ENCODE peak calls at places on chromosomes 5 and 9, in eight cellular contexts. One of them, this sample, is unnamed.

GRCh38 chr5:80874162-80874561 is 86.0 kb upstream of the RASGRF2 start:
- DNase-seq in GM23338: no peak
- DNase-seq in uterus: no peak
- DNase-seq in Peyer's patch: no peak
- DNase-seq in psoas muscle: no peak
- DNase-seq in A549: no peak
- DNase-seq in transverse colon: no peak
- DNase-seq in PC-9: no peak
- DNase-seq in this sample: no peak

GRCh38 chr5:36982146-36982545 is 105.6 kb downstream of the NIPBL start:
- DNase-seq in GM23338: no peak
- DNase-seq in uterus: no peak
- DNase-seq in Peyer's patch: no peak
- DNase-seq in psoas muscle: no peak
- DNase-seq in A549: no peak
- DNase-seq in transverse colon: no peak
- DNase-seq in PC-9: no peak
- DNase-seq in this sample: no peak

GRCh38 chr9:38016375-38017120 is 52.5 kb downstream of the SHB start:
- DNase-seq in GM23338: no peak
- DNase-seq in uterus: peak
- DNase-seq in Peyer's patch: no peak
- DNase-seq in psoas muscle: no peak
- DNase-seq in A549: peak
- DNase-seq in transverse colon: no peak
- DNase-seq in PC-9: no peak
- DNase-seq in this sample: no peak

GRCh38 chr9:133770076-133770777 is 32.1 kb upstream of the SARDH start:
- DNase-seq in GM23338: no peak
- DNase-seq in uterus: peak
- DNase-seq in Peyer's patch: no peak
- DNase-seq in psoas muscle: peak
- DNase-seq in A549: no peak
- DNase-seq in transverse colon: no peak
- DNase-seq in PC-9: no peak
- DNase-seq in this sample: no peak

GRCh38 chr5:157252741-157253465 is 13.0 kb upstream of the CYFIP2 start:
- DNase-seq in GM23338: no peak
- DNase-seq in uterus: no peak
- DNase-seq in Peyer's patch: peak
- DNase-seq in psoas muscle: no peak
- DNase-seq in A549: no peak
- DNase-seq in transverse colon: no peak
- DNase-seq in PC-9: no peak
- DNase-seq in this sample: no peak

GRCh38 chr9:79387091-79387490 is 184.7 kb upstream of the TLE4 start:
- DNase-seq in GM23338: peak
- DNase-seq in uterus: no peak
- DNase-seq in Peyer's patch: no peak
- DNase-seq in psoas muscle: no peak
- DNase-seq in A549: no peak
- DNase-seq in transverse colon: no peak
- DNase-seq in PC-9: no peak
- DNase-seq in this sample: no peak

GRCh38 chr9:114321759-114322158 is 1.1 kb upstream of the ORM1 start:
- DNase-seq in GM23338: no peak
- DNase-seq in uterus: no peak
- DNase-seq in Peyer's patch: no peak
- DNase-seq in psoas muscle: no peak
- DNase-seq in A549: no peak
- DNase-seq in transverse colon: no peak
- DNase-seq in PC-9: no peak
- DNase-seq in this sample: no peak

GRCh38 chr5:67290620-67291019 is 94.0 kb upstream of the CD180 start:
- DNase-seq in GM23338: no peak
- DNase-seq in uterus: no peak
- DNase-seq in Peyer's patch: no peak
- DNase-seq in psoas muscle: no peak
- DNase-seq in A549: no peak
- DNase-seq in transverse colon: no peak
- DNase-seq in PC-9: no peak
- DNase-seq in this sample: no peak

GRCh38 chr5:172931001-172931536 is 28.2 kb upstream of the RPL26L1 start:
- DNase-seq in GM23338: no peak
- DNase-seq in uterus: no peak
- DNase-seq in Peyer's patch: no peak
- DNase-seq in psoas muscle: peak
- DNase-seq in A549: peak
- DNase-seq in transverse colon: no peak
- DNase-seq in PC-9: peak
- DNase-seq in this sample: peak

GRCh38 chr9:18569941-18570630 is 96.1 kb downstream of the ADAMTSL1 start:
- DNase-seq in GM23338: no peak
- DNase-seq in uterus: no peak
- DNase-seq in Peyer's patch: no peak
- DNase-seq in psoas muscle: no peak
- DNase-seq in A549: no peak
- DNase-seq in transverse colon: no peak
- DNase-seq in PC-9: no peak
- DNase-seq in this sample: no peak

GRCh38 chr5:151151793-151152192 is 5.8 kb downstream of the ANXA6 start:
- DNase-seq in GM23338: no peak
- DNase-seq in uterus: no peak
- DNase-seq in Peyer's patch: peak
- DNase-seq in psoas muscle: no peak
- DNase-seq in A549: no peak
- DNase-seq in transverse colon: peak
- DNase-seq in PC-9: no peak
- DNase-seq in this sample: no peak

GRCh38 chr9:107208121-107208520 is 75.0 kb upstream of the RAD23B start:
- DNase-seq in GM23338: no peak
- DNase-seq in uterus: no peak
- DNase-seq in Peyer's patch: no peak
- DNase-seq in psoas muscle: no peak
- DNase-seq in A549: no peak
- DNase-seq in transverse colon: no peak
- DNase-seq in PC-9: no peak
- DNase-seq in this sample: no peak

GRCh38 chr5:77311217-77311571 is 100.7 kb downstream of the PDE8B start:
- DNase-seq in GM23338: no peak
- DNase-seq in uterus: no peak
- DNase-seq in Peyer's patch: no peak
- DNase-seq in psoas muscle: no peak
- DNase-seq in A549: no peak
- DNase-seq in transverse colon: no peak
- DNase-seq in PC-9: no peak
- DNase-seq in this sample: no peak

GRCh38 chr9:100324594-100325200 is 28.0 kb downstream of the TEX10 start:
- DNase-seq in GM23338: peak
- DNase-seq in uterus: no peak
- DNase-seq in Peyer's patch: no peak
- DNase-seq in psoas muscle: no peak
- DNase-seq in A549: peak
- DNase-seq in transverse colon: no peak
- DNase-seq in PC-9: no peak
- DNase-seq in this sample: no peak

GRCh38 chr9:113650207-113651131 is 186.9 kb downstream of the RGS3 start:
- DNase-seq in GM23338: peak
- DNase-seq in uterus: no peak
- DNase-seq in Peyer's patch: no peak
- DNase-seq in psoas muscle: no peak
- DNase-seq in A549: peak
- DNase-seq in transverse colon: no peak
- DNase-seq in PC-9: no peak
- DNase-seq in this sample: no peak

GRCh38 chr5:124235576-124235975 is 510.9 kb downstream of the ZNF608 start:
- DNase-seq in GM23338: peak
- DNase-seq in uterus: no peak
- DNase-seq in Peyer's patch: no peak
- DNase-seq in psoas muscle: no peak
- DNase-seq in A549: no peak
- DNase-seq in transverse colon: no peak
- DNase-seq in PC-9: no peak
- DNase-seq in this sample: no peak

GRCh38 chr9:5651246-5651645 is 22.3 kb downstream of the RIC1 start:
- DNase-seq in GM23338: no peak
- DNase-seq in uterus: no peak
- DNase-seq in Peyer's patch: no peak
- DNase-seq in psoas muscle: no peak
- DNase-seq in A549: no peak
- DNase-seq in transverse colon: no peak
- DNase-seq in PC-9: no peak
- DNase-seq in this sample: no peak

GRCh38 chr9:34961574-34962480 is 3.7 kb downstream of the PHF24 start:
- DNase-seq in GM23338: peak
- DNase-seq in uterus: no peak
- DNase-seq in Peyer's patch: no peak
- DNase-seq in psoas muscle: no peak
- DNase-seq in A549: peak
- DNase-seq in transverse colon: no peak
- DNase-seq in PC-9: no peak
- DNase-seq in this sample: no peak

GRCh38 chr9:95070549-95071021 is 246.9 kb downstream of the FANCC start:
- DNase-seq in GM23338: no peak
- DNase-seq in uterus: no peak
- DNase-seq in Peyer's patch: no peak
- DNase-seq in psoas muscle: peak
- DNase-seq in A549: peak
- DNase-seq in transverse colon: no peak
- DNase-seq in PC-9: no peak
- DNase-seq in this sample: peak

GRCh38 chr5:173753307-173754168 is 134.6 kb upstream of the CPEB4 start:
- DNase-seq in GM23338: peak
- DNase-seq in uterus: no peak
- DNase-seq in Peyer's patch: no peak
- DNase-seq in psoas muscle: peak
- DNase-seq in A549: no peak
- DNase-seq in transverse colon: no peak
- DNase-seq in PC-9: peak
- DNase-seq in this sample: peak

GRCh38 chr9:120434532-120434931 is 145.4 kb downstream of the CDK5RAP2 start:
- DNase-seq in GM23338: no peak
- DNase-seq in uterus: no peak
- DNase-seq in Peyer's patch: no peak
- DNase-seq in psoas muscle: peak
- DNase-seq in A549: no peak
- DNase-seq in transverse colon: no peak
- DNase-seq in PC-9: no peak
- DNase-seq in this sample: peak

GRCh38 chr9:105088499-105088898 is 156.0 kb upstream of the SLC44A1 start:
- DNase-seq in GM23338: peak
- DNase-seq in uterus: no peak
- DNase-seq in Peyer's patch: no peak
- DNase-seq in psoas muscle: no peak
- DNase-seq in A549: no peak
- DNase-seq in transverse colon: no peak
- DNase-seq in PC-9: no peak
- DNase-seq in this sample: no peak
- TF ChIP-seq CTCF in GM23338: no peak
- TF ChIP-seq CTCF in uterus: no peak
- TF ChIP-seq CTCF in Peyer's patch: no peak
- TF ChIP-seq CTCF in psoas muscle: no peak
- TF ChIP-seq CTCF in A549: no peak
- TF ChIP-seq CTCF in transverse colon: no peak
- TF ChIP-seq CTCF in PC-9: no peak
- TF ChIP-seq CTCF in this sample: no peak

GRCh38 chr9:20619492-20619860 is 2.8 kb downstream of the MLLT3 start:
- DNase-seq in GM23338: no peak
- DNase-seq in uterus: no peak
- DNase-seq in Peyer's patch: no peak
- DNase-seq in psoas muscle: no peak
- DNase-seq in A549: no peak
- DNase-seq in transverse colon: no peak
- DNase-seq in PC-9: no peak
- DNase-seq in this sample: no peak
- H3K4me3 ChIP-seq in GM23338: peak
- H3K4me3 ChIP-seq in uterus: peak
- H3K4me3 ChIP-seq in Peyer's patch: no peak
- H3K4me3 ChIP-seq in psoas muscle: peak
- H3K4me3 ChIP-seq in A549: peak
- H3K4me3 ChIP-seq in transverse colon: peak
- H3K4me3 ChIP-seq in PC-9: no peak
- H3K4me3 ChIP-seq in this sample: peak

DNA sequence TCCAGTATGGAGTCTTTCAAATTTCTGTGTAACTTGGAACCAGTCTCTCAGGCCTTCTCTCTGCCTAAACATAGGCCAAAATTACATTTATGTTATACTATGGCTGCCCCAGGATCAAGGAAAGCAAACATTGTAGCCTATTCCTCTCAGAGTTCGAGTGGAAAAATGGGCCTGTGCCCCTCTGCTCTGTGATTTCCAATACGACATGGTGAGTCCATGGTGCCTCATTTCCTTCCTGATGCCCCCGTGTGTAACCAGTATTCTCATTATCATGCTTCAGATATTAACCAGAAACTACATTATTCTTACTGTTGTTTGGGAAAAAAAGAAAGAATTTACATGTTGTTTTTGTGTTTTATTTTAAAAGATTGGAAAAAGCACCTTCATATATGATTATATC is 152.0 kb upstream of the SLC27A6 start:
- DNase-seq in GM23338: no peak
- DNase-seq in uterus: no peak
- DNase-seq in Peyer's patch: no peak
- DNase-seq in psoas muscle: no peak
- DNase-seq in A549: no peak
- DNase-seq in transverse colon: no peak
- DNase-seq in PC-9: no peak
- DNase-seq in this sample: no peak
- H3K27ac ChIP-seq in GM23338: no peak
- H3K27ac ChIP-seq in uterus: no peak
- H3K27ac ChIP-seq in Peyer's patch: no peak
- H3K27ac ChIP-seq in psoas muscle: no peak
- H3K27ac ChIP-seq in A549: no peak
- H3K27ac ChIP-seq in transverse colon: no peak
- H3K27ac ChIP-seq in PC-9: no peak
- H3K27ac ChIP-seq in this sample: no peak

GRCh38 chr5:15286659-15287058 is 213.3 kb upstream of the FBXL7 start:
- DNase-seq in GM23338: peak
- DNase-seq in uterus: no peak
- DNase-seq in Peyer's patch: no peak
- DNase-seq in psoas muscle: no peak
- DNase-seq in A549: no peak
- DNase-seq in transverse colon: no peak
- DNase-seq in PC-9: no peak
- DNase-seq in this sample: no peak

GRCh38 chr5:15285901-15286583 is 213.9 kb upstream of the FBXL7 start:
- DNase-seq in GM23338: no peak
- DNase-seq in uterus: no peak
- DNase-seq in Peyer's patch: no peak
- DNase-seq in psoas muscle: no peak
- DNase-seq in A549: no peak
- DNase-seq in transverse colon: no peak
- DNase-seq in PC-9: no peak
- DNase-seq in this sample: no peak

DNA sequence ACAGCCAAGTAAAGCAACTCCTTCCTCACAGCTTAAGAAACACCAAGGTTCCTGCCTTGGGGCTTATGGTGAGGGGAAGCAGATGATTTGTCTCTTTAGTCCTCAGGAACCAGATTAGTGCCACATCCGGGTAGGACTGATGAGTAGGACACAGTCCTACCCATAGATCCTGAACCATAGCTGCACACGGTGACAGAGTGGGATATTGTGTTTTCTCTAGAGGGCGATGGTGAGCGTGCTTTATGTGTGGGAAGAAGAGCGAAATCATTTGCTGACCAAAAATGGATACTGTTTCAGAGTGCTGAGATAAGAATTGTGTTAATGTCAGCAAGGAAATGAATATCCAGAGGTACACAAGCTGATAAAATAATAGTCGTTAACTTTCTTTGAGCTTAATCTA is 209.0 kb upstream of the FBXL7 start:
- DNase-seq in GM23338: peak
- DNase-seq in uterus: no peak
- DNase-seq in Peyer's patch: no peak
- DNase-seq in psoas muscle: no peak
- DNase-seq in A549: no peak
- DNase-seq in transverse colon: no peak
- DNase-seq in PC-9: no peak
- DNase-seq in this sample: no peak
- TF ChIP-seq CTCF in GM23338: peak
- TF ChIP-seq CTCF in uterus: no peak
- TF ChIP-seq CTCF in Peyer's patch: no peak
- TF ChIP-seq CTCF in psoas muscle: no peak
- TF ChIP-seq CTCF in A549: no peak
- TF ChIP-seq CTCF in transverse colon: no peak
- TF ChIP-seq CTCF in PC-9: no peak
- TF ChIP-seq CTCF in this sample: no peak